ENCODE peak calls at places on chromosomes 16 and 17, in eight cellular contexts. One of them, this sample, is unnamed.
A peak's percentile ranks its signal among the peaks of the same experiment; 100 is the strongest.

GRCh38 chr17:17812211-17813054 is 24.4 kb downstream of the SREBF1 start:
- DNase-seq in GM12878: no peak
- DNase-seq in K562: peak; percentile 71
- DNase-seq in H1: no peak
- DNase-seq in SK-N-SH: peak; percentile 95
- DNase-seq in endothelial cell of umbilical vein: peak; percentile 68
- DNase-seq in HepG2: peak; percentile 52
- DNase-seq in HCT116: no peak
- DNase-seq in this sample: no peak

GRCh38 chr16:4910828-4911227 is 26.1 kb downstream of the PPL start:
- DNase-seq in HepG2: no peak
- DNase-seq in endothelial cell of umbilical vein: no peak
- DNase-seq in SK-N-SH: no peak
- DNase-seq in H1: no peak
- DNase-seq in GM12878: no peak
- DNase-seq in HCT116: no peak
- DNase-seq in K562: no peak
- DNase-seq in this sample: no peak

GRCh38 chr17:67059372-67059771 is 15.0 kb downstream of the CACNG1 start:
- DNase-seq in endothelial cell of umbilical vein: no peak
- DNase-seq in SK-N-SH: no peak
- DNase-seq in HepG2: no peak
- DNase-seq in HCT116: no peak
- DNase-seq in K562: no peak
- DNase-seq in GM12878: no peak
- DNase-seq in H1: no peak
- DNase-seq in this sample: no peak

GRCh38 chr16:72937916-72938315 is 110.0 kb downstream of the ZFHX3 start:
- DNase-seq in K562: no peak
- DNase-seq in endothelial cell of umbilical vein: no peak
- DNase-seq in HCT116: no peak
- DNase-seq in H1: no peak
- DNase-seq in HepG2: no peak
- DNase-seq in SK-N-SH: no peak
- DNase-seq in GM12878: no peak
- DNase-seq in this sample: no peak

GRCh38 chr16:9148376-9149015 is 57.1 kb downstream of the HAPSTR1 start:
- DNase-seq in HepG2: no peak
- DNase-seq in HCT116: no peak
- DNase-seq in SK-N-SH: no peak
- DNase-seq in endothelial cell of umbilical vein: no peak
- DNase-seq in GM12878: no peak
- DNase-seq in H1: no peak
- DNase-seq in K562: no peak
- DNase-seq in this sample: no peak

GRCh38 chr17:55219939-55220338 is 44.8 kb upstream of the HLF start:
- DNase-seq in GM12878: no peak
- DNase-seq in SK-N-SH: no peak
- DNase-seq in endothelial cell of umbilical vein: no peak
- DNase-seq in K562: no peak
- DNase-seq in H1: no peak
- DNase-seq in HCT116: no peak
- DNase-seq in HepG2: no peak
- DNase-seq in this sample: no peak

GRCh38 chr17:21129023-21129681 is 2.4 kb downstream of the DHRS7B start:
- DNase-seq in SK-N-SH: peak; percentile 55
- DNase-seq in endothelial cell of umbilical vein: peak; percentile 64
- DNase-seq in H1: no peak
- DNase-seq in GM12878: no peak
- DNase-seq in HepG2: peak; percentile 22
- DNase-seq in K562: no peak
- DNase-seq in HCT116: no peak
- DNase-seq in this sample: no peak

GRCh38 chr16:76125871-76126270 is 151.3 kb upstream of the CNTNAP4 start:
- DNase-seq in endothelial cell of umbilical vein: no peak
- DNase-seq in HepG2: no peak
- DNase-seq in K562: no peak
- DNase-seq in HCT116: no peak
- DNase-seq in SK-N-SH: no peak
- DNase-seq in GM12878: no peak
- DNase-seq in H1: no peak
- DNase-seq in this sample: no peak

DNA sequence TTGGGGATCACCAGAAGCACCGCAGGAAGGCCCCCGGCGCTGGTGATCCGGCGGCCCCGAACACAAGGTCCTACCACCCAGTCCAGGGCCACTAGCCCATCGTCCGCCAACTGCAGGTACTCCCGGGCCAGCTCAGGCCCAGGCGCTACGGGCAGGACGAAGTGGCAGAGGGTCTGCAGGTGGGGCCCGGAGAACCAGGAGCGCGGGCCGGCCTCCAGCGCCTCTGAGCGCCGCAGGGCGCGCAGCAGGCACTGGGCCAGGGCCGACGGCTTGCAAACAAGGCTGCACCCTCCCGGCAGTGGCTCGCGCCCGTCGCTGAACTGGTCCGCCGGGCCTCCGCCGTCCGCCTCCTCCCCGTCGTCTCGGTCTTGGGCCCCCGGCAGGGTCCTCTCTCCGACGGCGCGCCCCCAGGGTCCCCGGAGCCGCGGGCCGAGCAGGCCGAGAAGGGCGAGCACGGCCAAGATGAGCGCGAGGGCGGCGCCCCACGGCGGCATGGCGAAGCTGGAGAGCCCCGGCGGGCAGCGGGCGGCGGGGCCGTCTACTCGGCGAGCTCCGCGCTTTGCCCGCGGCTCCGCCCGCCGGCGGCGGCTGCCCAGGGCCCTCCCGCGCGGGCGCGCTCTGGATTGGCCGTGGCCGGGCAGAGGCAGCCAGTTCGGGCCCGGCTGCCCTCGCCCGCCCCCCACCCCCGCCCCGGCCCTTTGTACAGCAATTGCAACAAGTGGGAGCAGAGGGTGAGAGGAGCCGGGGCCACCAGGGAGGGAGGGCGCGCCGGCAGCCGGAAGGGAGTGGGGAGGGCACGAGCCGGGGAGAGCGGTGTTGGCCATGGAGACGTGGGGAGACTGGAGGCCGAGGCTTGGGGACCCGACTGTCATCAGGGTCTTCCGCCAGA is at the start of gene ABHD15:
- DNase-seq in GM12878: no peak
- DNase-seq in HCT116: peak; percentile 19
- DNase-seq in SK-N-SH: peak; percentile 83
- DNase-seq in H1: no peak
- DNase-seq in endothelial cell of umbilical vein: peak; percentile 79
- DNase-seq in HepG2: peak; percentile 35
- DNase-seq in K562: no peak
- DNase-seq in this sample: no peak
- TF ChIP-seq POLR2AphosphoS5 in GM12878: no peak
- TF ChIP-seq POLR2AphosphoS5 in HCT116: peak; percentile 22
- TF ChIP-seq POLR2AphosphoS5 in SK-N-SH: no peak
- TF ChIP-seq POLR2AphosphoS5 in H1: no peak
- TF ChIP-seq POLR2AphosphoS5 in endothelial cell of umbilical vein: peak; percentile 54
- TF ChIP-seq POLR2AphosphoS5 in HepG2: peak; percentile 23
- TF ChIP-seq POLR2AphosphoS5 in K562: no peak
- TF ChIP-seq POLR2AphosphoS5 in this sample: no peak

GRCh38 chr17:2351269-2351668 is 14.0 kb downstream of the SGSM2 start:
- DNase-seq in HCT116: no peak
- DNase-seq in K562: no peak
- DNase-seq in endothelial cell of umbilical vein: no peak
- DNase-seq in H1: no peak
- DNase-seq in HepG2: no peak
- DNase-seq in GM12878: no peak
- DNase-seq in SK-N-SH: no peak
- DNase-seq in this sample: no peak

GRCh38 chr17:2343421-2343820 is 6.1 kb downstream of the SGSM2 start:
- DNase-seq in SK-N-SH: no peak
- DNase-seq in HCT116: no peak
- DNase-seq in endothelial cell of umbilical vein: no peak
- DNase-seq in K562: no peak
- DNase-seq in HepG2: no peak
- DNase-seq in H1: no peak
- DNase-seq in GM12878: no peak
- DNase-seq in this sample: no peak

GRCh38 chr17:2344528-2344927 is 7.2 kb downstream of the SGSM2 start:
- DNase-seq in endothelial cell of umbilical vein: no peak
- DNase-seq in HCT116: no peak
- DNase-seq in HepG2: no peak
- DNase-seq in GM12878: no peak
- DNase-seq in H1: no peak
- DNase-seq in K562: no peak
- DNase-seq in SK-N-SH: no peak
- DNase-seq in this sample: no peak

GRCh38 chr17:2346475-2346874 is 9.2 kb downstream of the SGSM2 start:
- DNase-seq in GM12878: no peak
- DNase-seq in endothelial cell of umbilical vein: no peak
- DNase-seq in SK-N-SH: no peak
- DNase-seq in HCT116: no peak
- DNase-seq in K562: no peak
- DNase-seq in H1: no peak
- DNase-seq in HepG2: no peak
- DNase-seq in this sample: no peak

DNA sequence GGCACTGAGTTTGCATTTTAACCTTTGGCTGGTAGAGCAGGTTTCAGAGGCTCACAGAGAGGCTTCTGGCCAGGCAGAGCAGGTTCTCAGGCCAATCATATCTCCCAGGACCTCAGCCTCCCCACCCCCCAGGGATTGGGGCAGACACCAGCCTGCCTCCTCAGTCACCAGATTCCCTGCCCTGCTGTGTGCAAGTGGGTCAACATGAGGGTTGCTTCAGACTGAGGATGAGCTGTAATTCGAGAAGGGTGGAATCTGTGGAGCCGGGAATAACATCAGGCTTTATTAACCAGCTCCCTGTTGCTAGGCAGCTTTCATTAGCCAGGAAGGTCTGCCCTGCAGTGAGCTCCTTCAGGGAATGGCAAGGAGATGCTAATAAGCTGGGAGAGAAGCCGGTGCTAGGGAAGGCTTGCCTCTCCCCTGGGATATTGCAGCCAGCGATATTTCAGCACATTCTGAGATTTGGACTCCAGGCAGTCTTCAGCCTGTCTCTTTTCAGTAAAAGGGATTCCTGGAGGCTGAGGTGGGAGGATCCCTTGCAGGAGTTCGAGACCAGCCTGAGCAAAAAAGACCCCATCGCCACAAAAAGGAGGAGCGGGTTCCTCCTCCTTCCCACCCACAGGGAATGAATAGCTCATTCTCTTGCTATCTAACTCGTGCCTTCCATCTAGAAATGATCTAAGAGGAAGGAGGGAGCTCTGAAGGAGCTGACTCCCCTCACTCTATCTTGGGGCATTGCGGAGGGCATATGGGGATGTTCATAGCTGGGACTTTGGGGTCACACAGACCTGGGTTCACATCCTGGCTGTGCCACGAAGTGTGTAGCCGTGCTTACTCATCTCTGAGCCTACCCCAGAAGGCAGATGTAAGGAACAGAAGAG is 10.7 kb downstream of the SGSM2 start:
- DNase-seq in H1: peak; percentile 89
- DNase-seq in HCT116: no peak
- DNase-seq in K562: no peak
- DNase-seq in SK-N-SH: no peak
- DNase-seq in endothelial cell of umbilical vein: no peak
- DNase-seq in HepG2: peak; percentile 92
- DNase-seq in GM12878: no peak
- DNase-seq in this sample: no peak
- H3K9ac ChIP-seq in H1: peak overlapping the region; percentile 58
- H3K9ac ChIP-seq in HCT116: no peak overlapping the region
- H3K9ac ChIP-seq in K562: no peak overlapping the region
- H3K9ac ChIP-seq in SK-N-SH: no peak overlapping the region
- H3K9ac ChIP-seq in endothelial cell of umbilical vein: no peak overlapping the region
- H3K9ac ChIP-seq in HepG2: peak overlapping the region; percentile 20
- H3K9ac ChIP-seq in GM12878: no peak overlapping the region
- H3K9ac ChIP-seq in this sample: no peak overlapping the region

GRCh38 chr17:4444782-4445473 is 11.2 kb downstream of the SPNS3 start:
- DNase-seq in HepG2: no peak
- DNase-seq in K562: no peak
- DNase-seq in SK-N-SH: peak; percentile 79
- DNase-seq in GM12878: no peak
- DNase-seq in endothelial cell of umbilical vein: no peak
- DNase-seq in H1: no peak
- DNase-seq in HCT116: no peak
- DNase-seq in this sample: no peak

GRCh38 chr17:4448197-4448980 is 14.6 kb downstream of the SPNS3 start:
- DNase-seq in K562: no peak
- DNase-seq in SK-N-SH: no peak
- DNase-seq in endothelial cell of umbilical vein: no peak
- DNase-seq in HepG2: no peak
- DNase-seq in GM12878: no peak
- DNase-seq in HCT116: no peak
- DNase-seq in H1: no peak
- DNase-seq in this sample: no peak

GRCh38 chr17:4445731-4446130 is 12.0 kb downstream of the SPNS3 start:
- DNase-seq in K562: no peak
- DNase-seq in HCT116: no peak
- DNase-seq in H1: no peak
- DNase-seq in endothelial cell of umbilical vein: no peak
- DNase-seq in SK-N-SH: no peak
- DNase-seq in GM12878: no peak
- DNase-seq in HepG2: no peak
- DNase-seq in this sample: no peak

GRCh38 chr17:4449736-4450135 is 16.0 kb downstream of the SPNS3 start:
- DNase-seq in K562: no peak
- DNase-seq in H1: no peak
- DNase-seq in HepG2: no peak
- DNase-seq in HCT116: no peak
- DNase-seq in SK-N-SH: peak; percentile 37
- DNase-seq in GM12878: no peak
- DNase-seq in endothelial cell of umbilical vein: no peak
- DNase-seq in this sample: no peak

DNA sequence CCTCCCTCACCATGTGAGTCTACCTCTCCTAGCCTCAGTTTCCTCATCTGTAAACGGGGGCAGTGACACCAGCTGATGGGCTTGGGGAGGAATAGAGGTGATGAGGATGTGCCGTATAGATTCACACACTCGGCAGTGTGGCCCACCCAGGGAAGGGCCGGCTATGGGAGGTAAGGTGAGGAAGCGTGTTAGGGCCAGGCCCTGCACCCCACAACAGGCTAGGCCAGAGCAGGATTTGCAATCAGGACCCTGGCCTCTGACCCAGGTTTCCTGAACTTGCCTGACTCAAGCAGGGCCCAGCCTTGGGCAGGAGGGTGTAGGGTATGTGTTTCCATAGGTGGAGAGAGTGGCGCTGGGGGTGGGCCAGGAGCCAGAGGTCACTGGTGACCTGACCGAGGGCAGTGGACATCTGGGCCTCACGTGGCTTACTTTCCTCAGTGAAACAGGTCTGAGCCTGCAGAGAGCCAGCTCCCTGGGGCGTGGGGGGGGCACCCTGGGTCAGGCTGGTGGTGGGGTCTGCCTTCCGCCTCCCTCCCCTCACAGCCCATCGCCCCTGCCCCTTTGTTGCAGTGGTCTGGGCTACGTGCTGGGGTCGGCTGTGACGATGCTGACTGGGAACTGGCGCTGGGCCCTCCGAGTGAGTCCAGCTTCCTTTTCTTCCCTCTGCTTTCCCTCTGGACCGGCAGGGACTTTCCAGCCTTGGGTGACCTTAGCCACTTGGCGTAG is 12.7 kb downstream of the SPNS3 start:
- DNase-seq in SK-N-SH: no peak
- DNase-seq in HCT116: no peak
- DNase-seq in GM12878: no peak
- DNase-seq in HepG2: no peak
- DNase-seq in K562: no peak
- DNase-seq in endothelial cell of umbilical vein: peak; percentile 29
- DNase-seq in H1: no peak
- DNase-seq in this sample: no peak
- TF ChIP-seq POLR2AphosphoS5 in SK-N-SH: no peak
- TF ChIP-seq POLR2AphosphoS5 in HCT116: no peak
- TF ChIP-seq POLR2AphosphoS5 in GM12878: no peak
- TF ChIP-seq POLR2AphosphoS5 in HepG2: no peak
- TF ChIP-seq POLR2AphosphoS5 in K562: no peak
- TF ChIP-seq POLR2AphosphoS5 in endothelial cell of umbilical vein: no peak
- TF ChIP-seq POLR2AphosphoS5 in H1: no peak
- TF ChIP-seq POLR2AphosphoS5 in this sample: no peak

GRCh38 chr16:86088287-86088686 is 189.3 kb downstream of the IRF8 start:
- DNase-seq in H1: no peak
- DNase-seq in endothelial cell of umbilical vein: no peak
- DNase-seq in SK-N-SH: no peak
- DNase-seq in K562: no peak
- DNase-seq in HepG2: no peak
- DNase-seq in GM12878: no peak
- DNase-seq in HCT116: no peak
- DNase-seq in this sample: no peak

GRCh38 chr16:86087561-86088230 is 188.7 kb downstream of the IRF8 start:
- DNase-seq in HepG2: no peak
- DNase-seq in H1: no peak
- DNase-seq in GM12878: no peak
- DNase-seq in HCT116: no peak
- DNase-seq in K562: no peak
- DNase-seq in endothelial cell of umbilical vein: no peak
- DNase-seq in SK-N-SH: no peak
- DNase-seq in this sample: no peak

GRCh38 chr16:86085795-86086194 is 186.8 kb downstream of the IRF8 start:
- DNase-seq in HepG2: no peak
- DNase-seq in H1: no peak
- DNase-seq in endothelial cell of umbilical vein: no peak
- DNase-seq in GM12878: no peak
- DNase-seq in SK-N-SH: no peak
- DNase-seq in K562: no peak
- DNase-seq in HCT116: no peak
- DNase-seq in this sample: no peak

GRCh38 chr16:86086471-86086870 is 187.5 kb downstream of the IRF8 start:
- DNase-seq in endothelial cell of umbilical vein: no peak
- DNase-seq in SK-N-SH: no peak
- DNase-seq in H1: no peak
- DNase-seq in K562: no peak
- DNase-seq in HCT116: no peak
- DNase-seq in HepG2: no peak
- DNase-seq in GM12878: no peak
- DNase-seq in this sample: no peak

GRCh38 chr16:86087011-86087453 is 188.1 kb downstream of the IRF8 start:
- DNase-seq in GM12878: no peak
- DNase-seq in K562: no peak
- DNase-seq in HCT116: no peak
- DNase-seq in H1: no peak
- DNase-seq in SK-N-SH: no peak
- DNase-seq in HepG2: no peak
- DNase-seq in endothelial cell of umbilical vein: no peak
- DNase-seq in this sample: no peak
- H3K9ac ChIP-seq in GM12878: no peak overlapping the region
- H3K9ac ChIP-seq in K562: no peak overlapping the region
- H3K9ac ChIP-seq in HCT116: no peak overlapping the region
- H3K9ac ChIP-seq in H1: no peak overlapping the region
- H3K9ac ChIP-seq in SK-N-SH: no peak overlapping the region
- H3K9ac ChIP-seq in HepG2: no peak overlapping the region
- H3K9ac ChIP-seq in endothelial cell of umbilical vein: no peak overlapping the region
- H3K9ac ChIP-seq in this sample: no peak overlapping the region